ENCODE peak calls at places on chromosomes 11 and 22, in five cellular contexts. D is H1, C is H9, U is IMR-90, V is neuronal stem cell. Z is an unnamed sample.
A peak's percentile ranks its signal among the peaks of the same experiment; 100 is the strongest.

GRCh38 chr11:114192841-114193389 is 103.3 kb upstream of the NNMT start:
- DNase-seq in D (no peak), U (no peak), V (no peak), C (no peak), Z (no peak)

GRCh38 chr22:27726726-27727449 is 74.7 kb downstream of the MN1 start:
- DNase-seq in V (no peak), U (peak; percentile 34), D (no peak), C (no peak), Z (peak; percentile 85)

GRCh38 chr22:21593406-21594232 is 26.1 kb downstream of the UBE2L3 start:
- DNase-seq in D (no peak), V (no peak), U (no peak), C (peak; percentile 54), Z (no peak)

GRCh38 chr22:21921729-21922128 is 30.9 kb downstream of the PPM1F start:
- DNase-seq in V (no peak), D (peak; percentile 46), U (peak; percentile 20), C (peak; percentile 76), Z (no peak)

GRCh38 chr22:49362393-49362792 is 465.3 kb downstream of the BRD1 start:
- DNase-seq in D (no peak), V (no peak), C (no peak), U (no peak), Z (no peak)

GRCh38 chr11:59025097-59025496 is 61.0 kb upstream of the GLYATL1B start:
- DNase-seq in D (no peak), U (no peak), V (no peak), C (no peak), Z (no peak)

GRCh38 chr11:62269654-62270278 is at the start of gene SCGB2A2:
- DNase-seq in U (no peak), C (no peak), D (no peak), V (no peak), Z (no peak)

GRCh38 chr11:59185412-59185811 is 13.5 kb downstream of the DTX4 start:
- DNase-seq in D (no peak), C (no peak), U (no peak), V (no peak), Z (no peak)

GRCh38 chr11:57530215-57530595 is 349 bp downstream of the TIMM10 start:
- DNase-seq in U (no peak), C (no peak), V (no peak), D (no peak), Z (no peak)

GRCh38 chr22:31244044-31244942 is 32.2 kb downstream of the LIMK2 start:
- DNase-seq in U (peak; percentile 80), V (no peak), D (peak; percentile 59), C (peak; percentile 83), Z (peak; percentile 94)

GRCh38 chr22:20084547-20085413 is 4.7 kb downstream of the DGCR8 start:
- DNase-seq in C (peak; percentile 83), D (no peak), V (peak; percentile 40), U (no peak), Z (peak; percentile 18)

GRCh38 chr11:102799656-102800339 is 1.8 kb upstream of the MMP1 start:
- DNase-seq in C (no peak), U (peak; percentile 55), V (no peak), D (no peak), Z (peak; percentile 54)

GRCh38 chr11:78666675-78667129 is 92.0 kb upstream of the NARS2 start:
- DNase-seq in U (peak; percentile 84), D (no peak), C (no peak), V (no peak), Z (no peak)

GRCh38 chr11:72083414-72083813 is 2.8 kb downstream of the LRRC51 start:
- DNase-seq in U (no peak), C (no peak), V (no peak), D (no peak), Z (no peak)

GRCh38 chr11:102276302-102277182 is 40.7 kb upstream of the BIRC3 start:
- DNase-seq in U (peak; percentile 34), V (no peak), C (no peak), D (no peak), Z (no peak)

GRCh38 chr11:110077318-110077717 is 15.9 kb upstream of the ZC3H12C start:
- DNase-seq in V (no peak), U (no peak), C (no peak), D (no peak), Z (no peak)

GRCh38 chr11:74019860-74020259 is 11.0 kb upstream of the UCP3 start:
- DNase-seq in D (no peak), V (no peak), U (peak; percentile 24), C (no peak), Z (no peak)

GRCh38 chr22:25764270-25765015 is 22.5 kb downstream of the MYO18B start:
- DNase-seq in D (no peak), V (no peak), U (no peak), C (peak; percentile 70), Z (no peak)

GRCh38 chr11:107139396-107139795 is 121.1 kb upstream of the GUCY1A2 start:
- DNase-seq in C (no peak), U (no peak), V (no peak), D (no peak), Z (no peak)

GRCh38 chr22:17411213-17411612 is 42.0 kb downstream of the CECR2 start:
- DNase-seq in C (no peak), D (no peak), V (no peak), U (no peak), Z (no peak)

GRCh38 chr22:47158457-47158856 is 396.0 kb downstream of the TBC1D22A start:
- DNase-seq in D (no peak), V (no peak), C (no peak), U (no peak), Z (no peak)

GRCh38 chr11:1150095-1150494 is 7.7 kb upstream of the MUC5AC start:
- DNase-seq in C (no peak), V (no peak), U (no peak), D (no peak), Z (no peak)

GRCh38 chr11:119904636-119905035 is 175.6 kb upstream of the NECTIN1 start:
- DNase-seq in C (no peak), V (no peak), U (no peak), D (no peak), Z (no peak)

GRCh38 chr11:848380-848931 is 5.8 kb downstream of the TSPAN4 start:
- DNase-seq in D (no peak), V (no peak), U (no peak), C (peak; percentile 65), Z (peak; percentile 50)

GRCh38 chr11:130314184-130314748 is 451 bp downstream of the ZBTB44 start:
- DNase-seq in C (peak; percentile 63), U (peak; percentile 1), V (no peak), D (no peak), Z (no peak)
- H2AFZ ChIP-seq in C (no peak overlapping the region), U (peak overlapping the region; percentile 96), V (peak overlapping the region; percentile 90), D (no peak overlapping the region), Z (peak overlapping the region; percentile 86)

GRCh38 chr11:9923280-9923679 is 259.4 kb downstream of the SWAP70 start:
- DNase-seq in V (no peak), U (no peak), D (no peak), C (no peak), Z (no peak)
- H2BK15ac ChIP-seq in V (no peak overlapping the region), U (no peak overlapping the region), D (peak overlapping the region; percentile 93), C (no peak overlapping the region), Z (no peak overlapping the region)

GRCh38 chr22:39077513-39077840 is 402 bp downstream of the APOBEC3G start:
- DNase-seq in V (no peak), D (no peak), C (no peak), U (no peak), Z (no peak)
- H2AFZ ChIP-seq in V (peak overlapping the region; percentile 64), D (no peak overlapping the region), C (no peak overlapping the region), U (peak overlapping the region; percentile 67), Z (peak overlapping the region; percentile 29)

GRCh38 chr11:111157571-111157970 is 88.0 kb upstream of the POU2AF2 start:
- DNase-seq in U (no peak), V (no peak), D (no peak), C (no peak), Z (no peak)
- H2BK15ac ChIP-seq in U (no peak overlapping the region), V (no peak overlapping the region), D (no peak overlapping the region), C (no peak overlapping the region), Z (no peak overlapping the region)

DNA sequence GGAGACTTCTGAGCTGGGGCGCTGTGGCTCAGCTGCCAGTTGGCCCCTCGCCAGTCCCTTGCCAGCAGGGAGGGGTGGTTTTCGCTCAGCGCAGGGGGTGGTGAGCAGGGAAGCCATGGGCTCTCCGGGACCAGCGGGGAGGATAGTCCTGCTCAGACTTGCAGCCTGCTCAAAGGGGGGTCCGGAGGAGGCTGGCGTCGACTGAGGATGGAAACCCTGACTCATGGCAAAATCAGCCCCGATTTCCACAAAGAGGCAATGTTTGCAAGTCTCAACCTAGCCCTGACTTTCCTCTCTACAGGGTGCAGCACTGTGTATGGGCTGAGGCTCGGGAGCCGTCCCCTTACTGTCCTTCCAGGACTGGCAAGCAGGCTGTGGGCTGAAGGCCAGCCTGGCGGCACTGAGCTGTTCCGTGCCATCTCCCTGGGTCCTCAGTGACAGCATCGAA is 35.1 kb downstream of the FBLN1 start:
- DNase-seq in D (no peak), C (no peak), U (peak; percentile 84), V (no peak), Z (no peak)
- H2AFZ ChIP-seq in D (no peak overlapping the region), C (no peak overlapping the region), U (peak overlapping the region; percentile 80), V (no peak overlapping the region), Z (no peak overlapping the region)

DNA sequence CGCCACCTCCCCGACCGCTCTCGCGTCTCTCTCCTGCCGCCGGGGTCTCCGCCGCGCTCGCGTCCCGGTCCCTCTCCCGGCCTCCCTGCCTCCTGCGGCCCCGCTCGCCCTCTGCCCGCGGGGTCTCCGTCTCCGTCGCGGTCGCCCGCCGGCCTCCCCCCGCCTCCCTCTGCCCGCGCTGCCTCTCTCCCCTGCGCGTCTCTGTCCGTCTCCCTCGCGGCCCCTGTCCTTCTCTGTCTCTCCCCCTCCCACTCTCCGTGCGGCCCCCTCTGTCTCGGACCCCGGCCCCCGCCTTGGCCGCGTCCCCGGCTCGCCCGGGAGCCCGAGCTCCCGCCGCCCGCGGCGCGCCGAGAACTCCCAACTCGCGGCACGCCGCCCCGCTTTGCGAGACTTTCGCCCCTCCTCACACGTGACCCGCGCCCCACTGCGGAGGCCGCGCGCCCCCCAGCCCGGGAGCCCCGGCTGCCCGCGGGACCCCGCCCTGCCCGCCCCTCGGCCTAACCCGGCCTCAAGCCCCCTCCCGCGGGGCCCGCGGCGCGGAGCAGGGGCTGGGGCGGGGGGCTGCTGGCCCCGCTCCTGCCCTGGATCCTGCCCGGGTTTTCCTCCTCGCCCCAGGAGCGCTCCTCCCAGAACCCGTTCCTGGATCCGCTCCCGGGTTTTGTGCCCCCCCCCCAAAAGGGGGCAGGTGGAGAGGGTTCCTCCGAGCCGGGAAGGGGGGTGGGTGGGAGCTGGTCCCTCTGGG is 702 bp upstream of the KCNJ4 start:
- DNase-seq in U (peak; percentile 26), D (no peak), C (peak; percentile 54), V (peak; percentile 73), Z (peak; percentile 52)
- H2BK15ac ChIP-seq in U (no peak overlapping the region), D (no peak overlapping the region), C (no peak overlapping the region), V (peak overlapping the region; percentile 93), Z (peak overlapping the region; percentile 44)

Z was measured in mesenchymal stem cell.